ENCODE peak calls at places on chromosomes 4 and X, in nine cellular contexts. One of them, this sample, is unnamed.

GRCh38 chrX:13165266-13165665 is 120.8 kb upstream of the FAM9C start:
- DNase-seq in endothelial cell of umbilical vein: no peak
- DNase-seq in upper lobe of left lung: no peak
- DNase-seq in IMR-90: no peak
- DNase-seq in lower leg skin: no peak
- DNase-seq in NB4: no peak
- DNase-seq in Peyer's patch: no peak
- DNase-seq in GM12892: no peak
- DNase-seq in esophagus muscularis mucosa: no peak
- DNase-seq in this sample: no peak

GRCh38 chrX:42119076-42119475 is 195.7 kb upstream of the CASK start:
- DNase-seq in endothelial cell of umbilical vein: peak
- DNase-seq in upper lobe of left lung: no peak
- DNase-seq in IMR-90: peak
- DNase-seq in lower leg skin: no peak
- DNase-seq in NB4: peak
- DNase-seq in Peyer's patch: no peak
- DNase-seq in GM12892: no peak
- DNase-seq in esophagus muscularis mucosa: no peak
- DNase-seq in this sample: no peak

GRCh38 chr4:106353786-106354185 is 14.8 kb downstream of the GIMD1 start:
- DNase-seq in endothelial cell of umbilical vein: no peak
- DNase-seq in upper lobe of left lung: no peak
- DNase-seq in IMR-90: peak
- DNase-seq in lower leg skin: no peak
- DNase-seq in NB4: no peak
- DNase-seq in Peyer's patch: no peak
- DNase-seq in GM12892: no peak
- DNase-seq in esophagus muscularis mucosa: no peak
- DNase-seq in this sample: no peak

GRCh38 chr4:8163026-8163425 is 4.4 kb upstream of the ABLIM2 start:
- DNase-seq in endothelial cell of umbilical vein: no peak
- DNase-seq in upper lobe of left lung: no peak
- DNase-seq in IMR-90: no peak
- DNase-seq in lower leg skin: no peak
- DNase-seq in NB4: no peak
- DNase-seq in Peyer's patch: no peak
- DNase-seq in GM12892: no peak
- DNase-seq in esophagus muscularis mucosa: no peak
- DNase-seq in this sample: no peak

GRCh38 chr4:138669479-138670165 is 346.0 kb upstream of the NOCT start:
- DNase-seq in endothelial cell of umbilical vein: no peak
- DNase-seq in upper lobe of left lung: no peak
- DNase-seq in IMR-90: peak
- DNase-seq in lower leg skin: no peak
- DNase-seq in NB4: no peak
- DNase-seq in Peyer's patch: no peak
- DNase-seq in GM12892: no peak
- DNase-seq in esophagus muscularis mucosa: no peak
- DNase-seq in this sample: no peak

GRCh38 chrX:7606253-7606652 is 236.7 kb upstream of the VCX start:
- DNase-seq in endothelial cell of umbilical vein: no peak
- DNase-seq in upper lobe of left lung: no peak
- DNase-seq in IMR-90: no peak
- DNase-seq in lower leg skin: no peak
- DNase-seq in NB4: no peak
- DNase-seq in Peyer's patch: no peak
- DNase-seq in GM12892: no peak
- DNase-seq in esophagus muscularis mucosa: no peak
- DNase-seq in this sample: no peak

GRCh38 chrX:123927845-123928244 is 33.7 kb upstream of the STAG2 start:
- DNase-seq in endothelial cell of umbilical vein: no peak
- DNase-seq in upper lobe of left lung: no peak
- DNase-seq in IMR-90: no peak
- DNase-seq in lower leg skin: no peak
- DNase-seq in NB4: peak
- DNase-seq in Peyer's patch: no peak
- DNase-seq in GM12892: no peak
- DNase-seq in esophagus muscularis mucosa: no peak
- DNase-seq in this sample: no peak

GRCh38 chr4:78532046-78532445 is 19.5 kb upstream of the ANXA3 start:
- DNase-seq in endothelial cell of umbilical vein: peak
- DNase-seq in upper lobe of left lung: no peak
- DNase-seq in IMR-90: no peak
- DNase-seq in lower leg skin: no peak
- DNase-seq in NB4: no peak
- DNase-seq in Peyer's patch: no peak
- DNase-seq in GM12892: no peak
- DNase-seq in esophagus muscularis mucosa: no peak
- DNase-seq in this sample: no peak

GRCh38 chr4:135325264-135325663 is 1123.7 kb upstream of the PABPC4L start:
- DNase-seq in endothelial cell of umbilical vein: no peak
- DNase-seq in upper lobe of left lung: no peak
- DNase-seq in IMR-90: no peak
- DNase-seq in lower leg skin: no peak
- DNase-seq in NB4: no peak
- DNase-seq in Peyer's patch: no peak
- DNase-seq in GM12892: no peak
- DNase-seq in esophagus muscularis mucosa: no peak
- DNase-seq in this sample: no peak

GRCh38 chr4:39029752-39030694 is 2.2 kb downstream of the TMEM156 start:
- DNase-seq in endothelial cell of umbilical vein: no peak
- DNase-seq in upper lobe of left lung: no peak
- DNase-seq in IMR-90: no peak
- DNase-seq in lower leg skin: no peak
- DNase-seq in NB4: peak
- DNase-seq in Peyer's patch: no peak
- DNase-seq in GM12892: no peak
- DNase-seq in esophagus muscularis mucosa: no peak
- DNase-seq in this sample: no peak

GRCh38 chrX:53320543-53321215 is 39.3 kb upstream of the IQSEC2 start:
- DNase-seq in endothelial cell of umbilical vein: no peak
- DNase-seq in upper lobe of left lung: peak
- DNase-seq in IMR-90: no peak
- DNase-seq in lower leg skin: no peak
- DNase-seq in NB4: peak
- DNase-seq in Peyer's patch: no peak
- DNase-seq in GM12892: no peak
- DNase-seq in esophagus muscularis mucosa: no peak
- DNase-seq in this sample: no peak

GRCh38 chrX:126064901-126065541 is 101.1 kb downstream of the DCAF12L2 start:
- DNase-seq in endothelial cell of umbilical vein: no peak
- DNase-seq in upper lobe of left lung: no peak
- DNase-seq in IMR-90: no peak
- DNase-seq in lower leg skin: peak
- DNase-seq in NB4: no peak
- DNase-seq in Peyer's patch: no peak
- DNase-seq in GM12892: no peak
- DNase-seq in esophagus muscularis mucosa: no peak
- DNase-seq in this sample: no peak

GRCh38 chr4:124948976-124949597 is 236.6 kb upstream of the ANKRD50 start:
- DNase-seq in endothelial cell of umbilical vein: peak
- DNase-seq in upper lobe of left lung: no peak
- DNase-seq in IMR-90: peak
- DNase-seq in lower leg skin: no peak
- DNase-seq in NB4: no peak
- DNase-seq in Peyer's patch: no peak
- DNase-seq in GM12892: no peak
- DNase-seq in esophagus muscularis mucosa: no peak
- DNase-seq in this sample: no peak

GRCh38 chrX:46381630-46382029 is 163.6 kb downstream of the ZNF674 start:
- DNase-seq in endothelial cell of umbilical vein: peak
- DNase-seq in upper lobe of left lung: no peak
- DNase-seq in IMR-90: peak
- DNase-seq in lower leg skin: no peak
- DNase-seq in NB4: peak
- DNase-seq in Peyer's patch: peak
- DNase-seq in GM12892: no peak
- DNase-seq in esophagus muscularis mucosa: no peak
- DNase-seq in this sample: no peak

GRCh38 chr4:122710434-122711308 is 21.8 kb upstream of the BBS12 start:
- DNase-seq in endothelial cell of umbilical vein: peak
- DNase-seq in upper lobe of left lung: no peak
- DNase-seq in IMR-90: peak
- DNase-seq in lower leg skin: no peak
- DNase-seq in NB4: no peak
- DNase-seq in Peyer's patch: no peak
- DNase-seq in GM12892: no peak
- DNase-seq in esophagus muscularis mucosa: no peak
- DNase-seq in this sample: no peak

GRCh38 chrX:138885886-138886285 is 174.4 kb upstream of the FGF13 start:
- DNase-seq in endothelial cell of umbilical vein: no peak
- DNase-seq in upper lobe of left lung: no peak
- DNase-seq in IMR-90: no peak
- DNase-seq in lower leg skin: no peak
- DNase-seq in NB4: no peak
- DNase-seq in Peyer's patch: no peak
- DNase-seq in GM12892: no peak
- DNase-seq in esophagus muscularis mucosa: no peak
- DNase-seq in this sample: no peak

GRCh38 chrX:118420462-118420861 is 74.6 kb downstream of the WDR44 start:
- DNase-seq in endothelial cell of umbilical vein: peak
- DNase-seq in upper lobe of left lung: no peak
- DNase-seq in IMR-90: peak
- DNase-seq in lower leg skin: no peak
- DNase-seq in NB4: peak
- DNase-seq in Peyer's patch: no peak
- DNase-seq in GM12892: no peak
- DNase-seq in esophagus muscularis mucosa: no peak
- DNase-seq in this sample: no peak

GRCh38 chr4:128716325-128716724 is 93.2 kb upstream of the JADE1 start:
- DNase-seq in endothelial cell of umbilical vein: no peak
- DNase-seq in upper lobe of left lung: no peak
- DNase-seq in IMR-90: peak
- DNase-seq in lower leg skin: no peak
- DNase-seq in NB4: no peak
- DNase-seq in Peyer's patch: no peak
- DNase-seq in GM12892: no peak
- DNase-seq in esophagus muscularis mucosa: no peak
- DNase-seq in this sample: peak

GRCh38 chrX:8848921-8849320 is 47.7 kb upstream of the FAM9A start:
- DNase-seq in endothelial cell of umbilical vein: no peak
- DNase-seq in upper lobe of left lung: no peak
- DNase-seq in IMR-90: peak
- DNase-seq in lower leg skin: no peak
- DNase-seq in NB4: no peak
- DNase-seq in Peyer's patch: no peak
- DNase-seq in GM12892: no peak
- DNase-seq in esophagus muscularis mucosa: no peak
- DNase-seq in this sample: no peak

GRCh38 chr4:69321153-69321729 is 41.0 kb downstream of the UGT2B28 start:
- DNase-seq in endothelial cell of umbilical vein: no peak
- DNase-seq in upper lobe of left lung: no peak
- DNase-seq in IMR-90: no peak
- DNase-seq in lower leg skin: no peak
- DNase-seq in NB4: no peak
- DNase-seq in Peyer's patch: no peak
- DNase-seq in GM12892: no peak
- DNase-seq in esophagus muscularis mucosa: no peak
- DNase-seq in this sample: no peak

GRCh38 chrX:71214604-71215334 is 8.3 kb upstream of the GJB1 start:
- DNase-seq in endothelial cell of umbilical vein: no peak
- DNase-seq in upper lobe of left lung: no peak
- DNase-seq in IMR-90: no peak
- DNase-seq in lower leg skin: no peak
- DNase-seq in NB4: no peak
- DNase-seq in Peyer's patch: peak
- DNase-seq in GM12892: no peak
- DNase-seq in esophagus muscularis mucosa: no peak
- DNase-seq in this sample: no peak
- TF ChIP-seq POLR2A in endothelial cell of umbilical vein: no peak
- TF ChIP-seq POLR2A in upper lobe of left lung: no peak
- TF ChIP-seq POLR2A in IMR-90: no peak
- TF ChIP-seq POLR2A in lower leg skin: no peak
- TF ChIP-seq POLR2A in NB4: no peak
- TF ChIP-seq POLR2A in Peyer's patch: peak
- TF ChIP-seq POLR2A in GM12892: no peak
- TF ChIP-seq POLR2A in esophagus muscularis mucosa: no peak
- TF ChIP-seq POLR2A in this sample: no peak

GRCh38 chr4:152779513-152780266 is at the start of the genes ARFIP1 and TIGD4:
- DNase-seq in endothelial cell of umbilical vein: peak
- DNase-seq in upper lobe of left lung: peak
- DNase-seq in IMR-90: peak
- DNase-seq in lower leg skin: peak
- DNase-seq in NB4: peak
- DNase-seq in Peyer's patch: peak
- DNase-seq in GM12892: peak
- DNase-seq in esophagus muscularis mucosa: peak
- DNase-seq in this sample: peak
- TF ChIP-seq POLR2A in endothelial cell of umbilical vein: peak
- TF ChIP-seq POLR2A in upper lobe of left lung: no peak
- TF ChIP-seq POLR2A in IMR-90: peak
- TF ChIP-seq POLR2A in lower leg skin: no peak
- TF ChIP-seq POLR2A in NB4: peak
- TF ChIP-seq POLR2A in Peyer's patch: peak
- TF ChIP-seq POLR2A in GM12892: peak
- TF ChIP-seq POLR2A in esophagus muscularis mucosa: no peak
- TF ChIP-seq POLR2A in this sample: no peak

DNA sequence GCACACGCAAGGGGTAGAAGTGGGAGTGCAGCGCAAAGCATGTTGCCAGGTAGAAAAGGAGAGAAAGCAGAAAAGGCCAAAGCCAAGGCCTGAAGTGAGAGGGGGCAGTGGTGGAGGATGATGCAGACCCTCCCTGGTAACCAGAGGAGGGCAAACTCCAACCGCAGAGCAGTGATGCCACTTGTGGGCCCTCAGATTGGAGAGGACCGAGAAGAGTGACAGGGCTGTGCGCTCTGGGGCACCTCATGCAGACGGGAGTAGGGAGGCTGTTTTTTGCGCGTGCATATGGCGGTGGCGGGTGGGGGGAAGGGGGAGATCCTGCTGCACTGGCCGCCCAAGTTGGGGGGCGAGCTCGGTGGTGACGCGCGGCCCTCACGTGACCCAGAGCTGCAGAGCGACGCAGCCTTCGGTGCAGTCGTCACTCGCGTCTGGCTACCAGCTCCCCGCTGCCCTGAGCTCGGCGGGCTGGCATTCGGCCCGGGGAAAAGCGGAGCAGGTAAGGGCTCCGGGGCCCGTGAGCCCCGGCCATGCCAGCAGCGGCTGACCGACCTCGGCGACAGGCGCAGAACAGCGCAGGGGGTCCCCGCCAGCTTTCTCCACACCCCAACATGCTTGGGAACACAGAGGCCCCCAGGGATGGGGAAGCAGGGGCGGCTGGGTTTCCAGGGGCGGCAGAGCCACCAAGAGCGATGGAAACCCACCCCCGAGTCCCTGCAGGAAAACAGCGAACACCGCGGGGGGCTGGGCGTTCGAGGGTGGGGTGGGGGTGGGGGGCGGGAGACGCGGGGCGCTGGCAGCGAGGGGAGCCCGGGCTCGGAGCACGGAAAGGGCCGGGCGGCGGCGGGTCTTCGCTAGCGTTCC is at the start of gene BEX3:
- DNase-seq in endothelial cell of umbilical vein: peak
- DNase-seq in upper lobe of left lung: peak
- DNase-seq in IMR-90: peak
- DNase-seq in lower leg skin: no peak
- DNase-seq in NB4: no peak
- DNase-seq in Peyer's patch: peak
- DNase-seq in GM12892: no peak
- DNase-seq in esophagus muscularis mucosa: no peak
- DNase-seq in this sample: peak
- TF ChIP-seq POLR2A in endothelial cell of umbilical vein: peak
- TF ChIP-seq POLR2A in upper lobe of left lung: peak
- TF ChIP-seq POLR2A in IMR-90: peak
- TF ChIP-seq POLR2A in lower leg skin: no peak
- TF ChIP-seq POLR2A in NB4: no peak
- TF ChIP-seq POLR2A in Peyer's patch: no peak
- TF ChIP-seq POLR2A in GM12892: no peak
- TF ChIP-seq POLR2A in esophagus muscularis mucosa: no peak
- TF ChIP-seq POLR2A in this sample: no peak

GRCh38 chr4:173169428-173170209 is 1.0 kb downstream of the GALNT7 start:
- DNase-seq in endothelial cell of umbilical vein: peak
- DNase-seq in upper lobe of left lung: peak
- DNase-seq in IMR-90: peak
- DNase-seq in lower leg skin: peak
- DNase-seq in NB4: peak
- DNase-seq in Peyer's patch: peak
- DNase-seq in GM12892: peak
- DNase-seq in esophagus muscularis mucosa: peak
- DNase-seq in this sample: peak
- TF ChIP-seq POLR2A in endothelial cell of umbilical vein: peak
- TF ChIP-seq POLR2A in upper lobe of left lung: no peak
- TF ChIP-seq POLR2A in IMR-90: no peak
- TF ChIP-seq POLR2A in lower leg skin: no peak
- TF ChIP-seq POLR2A in NB4: no peak
- TF ChIP-seq POLR2A in Peyer's patch: no peak
- TF ChIP-seq POLR2A in GM12892: peak
- TF ChIP-seq POLR2A in esophagus muscularis mucosa: no peak
- TF ChIP-seq POLR2A in this sample: peak